ENCODE peak calls at places on chromosomes 16 and 17, in five cellular contexts. C is K562, Q is A549, H is endothelial cell of umbilical vein, F is HepG2. A is an unnamed sample.

GRCh38 chr16:76441886-76442285 is 164.7 kb downstream of the CNTNAP4 start:
- DNase-seq in C (no peak), F (no peak), H (no peak), Q (no peak), A (no peak)

GRCh38 chr16:4262303-4262835 is 10.5 kb downstream of the TFAP4 start:
- DNase-seq in Q (no peak), F (no peak), H (no peak), C (no peak), A (no peak)

GRCh38 chr16:82460761-82461160 is 166.0 kb upstream of the CDH13 start:
- DNase-seq in F (peak; percentile 55), H (no peak), Q (no peak), C (no peak), A (no peak)

GRCh38 chr17:72588961-72589360 is 468.1 kb downstream of the SOX9 start:
- DNase-seq in H (no peak), C (no peak), Q (peak; percentile 71), F (peak; percentile 67), A (no peak)

GRCh38 chr17:45222273-45222993 is 748 bp downstream of the FMNL1 start:
- DNase-seq in H (no peak), F (no peak), C (peak; percentile 79), Q (no peak), A (no peak)

GRCh38 chr17:10114931-10115535 is 83.4 kb downstream of the GAS7 start:
- DNase-seq in Q (peak; percentile 57), H (no peak), C (no peak), F (no peak), A (peak; percentile 13)

GRCh38 chr17:45292696-45293412 is 24.0 kb downstream of the MAP3K14 start:
- DNase-seq in H (no peak), F (no peak), Q (no peak), C (no peak), A (no peak)

GRCh38 chr17:76356803-76357456 is 3.2 kb upstream of the PRPSAP1 start:
- DNase-seq in Q (no peak), C (no peak), H (no peak), F (peak; percentile 83), A (no peak)

GRCh38 chr17:59688008-59688407 is 19.2 kb downstream of the PTRH2 start:
- DNase-seq in Q (no peak), H (no peak), C (no peak), F (no peak), A (no peak)

GRCh38 chr16:47983999-47984580 is 171.7 kb downstream of the ABCC12 start:
- DNase-seq in C (no peak), F (no peak), Q (no peak), H (no peak), A (no peak)

GRCh38 chr16:82510041-82510440 is 116.7 kb upstream of the CDH13 start:
- DNase-seq in H (no peak), C (no peak), F (no peak), Q (no peak), A (no peak)

GRCh38 chr16:5526826-5527225 is 429.2 kb upstream of the EEF2KMT start:
- DNase-seq in C (no peak), F (no peak), Q (no peak), H (no peak), A (no peak)

GRCh38 chr16:17520567-17520966 is 49.8 kb upstream of the XYLT1 start:
- DNase-seq in F (no peak), C (no peak), H (no peak), Q (no peak), A (no peak)

GRCh38 chr16:52466998-52467397 is 79.9 kb downstream of the TOX3 start:
- DNase-seq in C (no peak), H (no peak), F (no peak), Q (no peak), A (no peak)

GRCh38 chr16:70522216-70523000 is 946 bp downstream of the COG4 start:
- DNase-seq in H (no peak), F (no peak), C (no peak), Q (no peak), A (no peak)

GRCh38 chr17:80468781-80469533 is 7.5 kb downstream of the NPTX1 start:
- DNase-seq in F (no peak), Q (no peak), C (no peak), H (no peak), A (no peak)

GRCh38 chr16:86584071-86584685 is 5.8 kb downstream of the FOXL1 start:
- DNase-seq in F (no peak), H (no peak), Q (peak; percentile 50), C (no peak), A (no peak)

DNA sequence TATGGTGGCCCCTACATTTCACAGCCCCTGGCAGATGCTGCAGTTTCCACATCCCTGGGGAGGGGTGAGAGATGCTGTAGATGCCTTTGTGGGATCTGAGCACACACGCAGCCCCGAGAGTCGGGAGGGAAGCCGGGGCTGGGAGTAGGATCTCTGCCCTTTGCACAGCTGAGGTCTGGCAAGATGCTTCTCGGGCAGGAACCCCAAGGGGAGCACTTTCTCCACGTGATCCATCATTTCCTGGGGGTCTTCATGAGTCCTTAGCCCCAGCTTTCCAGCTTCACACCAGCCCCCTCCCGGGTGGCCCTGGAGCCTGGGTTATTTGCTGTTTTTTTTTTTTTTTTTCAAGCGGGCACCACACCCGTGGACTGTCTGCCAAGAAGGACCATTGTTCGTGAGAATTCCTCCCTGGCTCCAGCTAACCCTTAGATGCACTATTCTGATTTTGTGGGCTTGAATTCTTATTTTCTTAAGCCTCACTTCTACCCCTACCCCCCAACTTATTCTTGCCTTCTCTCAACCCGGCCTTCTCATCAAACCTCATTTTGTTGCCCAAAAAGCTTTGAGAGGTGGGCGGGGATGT is 50.7 kb downstream of the NTN1 start:
- DNase-seq in C (no peak), Q (no peak), H (no peak), F (no peak), A (no peak)
- H3K27ac ChIP-seq in C (no peak overlapping the region), Q (no peak overlapping the region), H (no peak overlapping the region), F (no peak overlapping the region), A (no peak overlapping the region)

GRCh38 chr17:78991017-78991783 is 11.5 kb upstream of the LGALS3BP start:
- DNase-seq in C (no peak), Q (no peak), H (no peak), F (no peak), A (no peak)

GRCh38 chr17:78993981-78994671 is 14.4 kb upstream of the LGALS3BP start:
- DNase-seq in Q (no peak), H (no peak), C (no peak), F (no peak), A (no peak)

GRCh38 chr17:78993241-78993956 is 13.7 kb upstream of the LGALS3BP start:
- DNase-seq in C (peak; percentile 68), H (peak; percentile 72), Q (peak; percentile 69), F (peak; percentile 48), A (no peak)

GRCh38 chr17:78991906-78992532 is 12.3 kb upstream of the LGALS3BP start:
- DNase-seq in Q (no peak), H (no peak), F (no peak), C (no peak), A (no peak)

DNA sequence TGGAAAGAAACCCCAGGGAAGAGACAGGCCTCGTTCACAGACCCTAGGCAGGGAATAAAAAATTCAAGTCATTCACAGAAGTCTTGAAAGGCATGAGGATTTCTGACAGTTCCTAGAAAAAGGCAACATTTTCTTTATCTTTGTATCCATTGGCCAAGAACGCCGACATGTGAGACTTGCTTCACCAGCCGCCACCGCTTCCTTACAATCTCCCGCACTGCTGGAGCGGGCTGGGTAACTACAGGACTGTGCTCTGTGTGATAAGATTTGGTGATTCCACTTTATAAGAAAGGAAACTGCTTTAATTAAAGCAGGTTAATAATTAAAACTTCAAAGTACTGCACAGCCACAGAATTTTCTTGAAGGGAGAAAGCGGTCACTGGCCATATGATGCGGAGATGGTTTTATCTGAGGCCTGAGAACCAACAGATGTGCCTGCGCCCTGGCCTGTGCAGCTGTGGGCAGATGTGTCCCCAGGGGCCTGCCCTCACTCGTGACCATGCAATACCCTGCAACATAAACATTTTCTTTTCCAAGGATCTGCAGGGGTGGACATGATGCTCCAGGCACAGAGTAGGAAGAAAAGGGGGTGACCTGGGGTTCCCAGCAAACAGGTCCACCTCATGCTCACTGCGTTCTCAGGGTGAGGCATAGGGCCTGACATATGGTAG is 13.0 kb upstream of the LGALS3BP start:
- DNase-seq in H (no peak), C (no peak), Q (no peak), F (no peak), A (no peak)
- TF ChIP-seq MYC in H (no peak), C (no peak), Q (no peak), F (no peak), A (no peak)

GRCh38 chr17:32772453-32773025 is 104.4 kb downstream of the MYO1D start:
- DNase-seq in H (no peak), F (no peak), Q (no peak), C (no peak), A (peak; percentile 28)

GRCh38 chr17:32774286-32775084 is 102.4 kb downstream of the MYO1D start:
- DNase-seq in C (no peak), H (no peak), F (no peak), Q (no peak), A (no peak)

GRCh38 chr17:32780721-32781120 is 96.2 kb downstream of the MYO1D start:
- DNase-seq in Q (no peak), H (no peak), C (no peak), F (no peak), A (no peak)

GRCh38 chr17:32777922-32778321 is 99.0 kb downstream of the MYO1D start:
- DNase-seq in F (no peak), C (no peak), H (no peak), Q (no peak), A (no peak)

GRCh38 chr17:32777436-32777835 is 99.5 kb downstream of the MYO1D start:
- DNase-seq in C (no peak), H (no peak), F (no peak), Q (peak; percentile 50), A (no peak)
- H3K27ac ChIP-seq in C (no peak overlapping the region), H (no peak overlapping the region), F (no peak overlapping the region), Q (peak overlapping the region; percentile 6), A (no peak overlapping the region)

GRCh38 chr17:50195196-50195865 is 6.1 kb downstream of the COL1A1 start:
- DNase-seq in Q (no peak), H (no peak), F (no peak), C (no peak), A (no peak)

GRCh38 chr17:50196036-50196435 is 5.4 kb downstream of the COL1A1 start:
- DNase-seq in Q (no peak), H (no peak), C (no peak), F (no peak), A (no peak)

GRCh38 chr17:50196826-50197225 is 4.6 kb downstream of the COL1A1 start:
- DNase-seq in H (no peak), F (no peak), Q (no peak), C (no peak), A (no peak)

GRCh38 chr17:50192873-50193274 is 8.6 kb downstream of the COL1A1 start:
- DNase-seq in Q (no peak), H (no peak), C (no peak), F (no peak), A (no peak)

DNA sequence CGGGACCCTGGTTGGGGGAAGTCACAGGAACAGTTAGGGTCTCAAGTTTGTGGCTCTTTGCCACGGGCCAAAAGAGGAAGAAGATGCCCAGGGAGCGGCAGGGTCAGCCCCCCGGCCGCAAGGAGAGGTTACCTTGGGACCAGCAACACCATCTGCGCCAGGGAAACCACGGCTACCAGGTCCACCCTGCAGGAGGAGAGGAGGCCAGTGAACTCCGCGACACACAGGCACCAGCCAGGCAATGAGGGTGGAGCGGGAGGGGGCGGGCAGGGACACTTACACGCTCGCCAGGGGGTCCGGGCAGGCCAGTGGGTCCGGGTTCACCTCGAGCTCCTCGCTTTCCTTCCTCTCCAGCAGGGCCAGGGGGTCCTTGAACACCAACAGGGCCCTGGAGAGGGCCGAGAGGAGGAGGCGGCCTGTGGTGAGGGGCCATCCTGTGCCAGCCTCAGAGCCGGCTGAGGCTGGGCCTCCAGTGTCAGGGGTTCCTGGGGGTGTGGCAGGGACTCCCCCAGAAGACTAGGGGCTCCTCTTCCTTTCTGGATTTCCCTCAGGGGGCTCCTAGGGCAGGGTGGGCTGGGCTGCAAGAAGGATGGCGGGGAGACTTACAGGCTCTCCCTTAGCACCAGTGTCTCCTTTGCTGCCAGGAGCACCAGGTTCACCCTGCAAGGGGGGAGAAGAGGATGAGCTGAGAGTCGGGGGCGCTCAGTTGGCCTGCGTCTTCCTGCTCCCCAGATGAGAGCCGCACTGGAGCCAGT is 6.8 kb downstream of the COL1A1 start:
- DNase-seq in H (no peak), F (no peak), Q (no peak), C (no peak), A (no peak)
- TF ChIP-seq MYC in H (no peak), F (no peak), Q (no peak), C (no peak), A (no peak)